ENCODE peak calls at places on chromosomes 11 and 22, in four cellular contexts. U is DND-41, D is IMR-90, F is transverse colon. T is an unnamed sample.

GRCh38 chr11:125062196-125062930 is 742 bp upstream of the SLC37A2 start:
- DNase-seq in U (no peak), D (no peak), F (no peak), T (no peak)

GRCh38 chr11:125214466-125215204 is 50.1 kb downstream of the PKNOX2 start:
- DNase-seq in U (no peak), D (no peak), F (no peak), T (peak)

GRCh38 chr11:10379433-10379832 is 74.6 kb downstream of the ADM start:
- DNase-seq in U (no peak), D (peak), F (no peak), T (no peak)

GRCh38 chr22:30385913-30386312 is 1.3 kb downstream of the RNF215 start:
- DNase-seq in U (no peak), D (no peak), F (no peak), T (no peak)

GRCh38 chr11:127066426-127067090 is 66.0 kb upstream of the KIRREL3 start:
- DNase-seq in U (no peak), D (no peak), F (no peak), T (no peak)

GRCh38 chr22:48445113-48445827 is 1382.4 kb downstream of the BRD1 start:
- DNase-seq in U (no peak), D (no peak), F (no peak), T (no peak)

GRCh38 chr11:134294664-134295063 is 18.5 kb downstream of the GLB1L3 start:
- DNase-seq in U (no peak), D (no peak), F (no peak), T (no peak)

GRCh38 chr11:68146704-68147474 is 25.7 kb upstream of the CHKA start:
- DNase-seq in U (no peak), D (peak), F (peak), T (no peak)

GRCh38 chr11:82942376-82942775 is 40.8 kb downstream of the DDIAS start:
- DNase-seq in U (no peak), D (no peak), F (no peak), T (no peak)

GRCh38 chr11:17633987-17634775 is 85.2 kb upstream of the MYOD1 start:
- DNase-seq in U (no peak), D (no peak), F (no peak), T (no peak)

GRCh38 chr22:47248925-47249324 is 486.5 kb downstream of the TBC1D22A start:
- DNase-seq in U (no peak), D (no peak), F (no peak), T (no peak)

GRCh38 chr11:69867076-69868002 is 48.1 kb upstream of the FGF3 start:
- DNase-seq in U (no peak), D (peak), F (no peak), T (no peak)

GRCh38 chr22:32617883-32618282 is 143.3 kb downstream of the FBXO7 start:
- DNase-seq in U (no peak), D (no peak), F (peak), T (no peak)

GRCh38 chr11:110198031-110198729 is 98.2 kb downstream of the RDX start:
- DNase-seq in U (no peak), D (peak), F (no peak), T (no peak)

GRCh38 chr22:35299217-35299716 is 427 bp upstream of the TOM1 start:
- DNase-seq in U (no peak), D (no peak), F (no peak), T (no peak)

GRCh38 chr22:39327995-39328754 is 8.8 kb upstream of the RPL3 start:
- DNase-seq in U (no peak), D (no peak), F (no peak), T (no peak)

GRCh38 chr22:21697866-21698265 is 32.1 kb downstream of the PPIL2 start:
- DNase-seq in U (no peak), D (peak), F (no peak), T (no peak)

GRCh38 chr22:44671742-44672141 is 30.3 kb upstream of the PRR5 start:
- DNase-seq in U (no peak), D (peak), F (no peak), T (no peak)

GRCh38 chr11:36790450-36790849 is 192.4 kb upstream of the RAG2 start:
- DNase-seq in U (no peak), D (no peak), F (no peak), T (no peak)

GRCh38 chr22:46355369-46355995 is 20.0 kb downstream of the TRMU start:
- DNase-seq in U (peak), D (peak), F (peak), T (peak)

GRCh38 chr22:37775785-37776638 is 31.7 kb upstream of the GCAT start:
- DNase-seq in U (no peak), D (peak), F (no peak), T (no peak)

GRCh38 chr22:43291381-43291780 is 51.8 kb downstream of the SCUBE1 start:
- DNase-seq in U (no peak), D (no peak), F (no peak), T (no peak)

GRCh38 chr22:24402460-24403192 is 24.8 kb upstream of the ADORA2A start:
- DNase-seq in U (no peak), D (peak), F (peak), T (peak)

GRCh38 chr11:69997352-69997751 is 80.8 kb upstream of the ANO1 start:
- DNase-seq in U (no peak), D (no peak), F (no peak), T (no peak)

GRCh38 chr11:31120428-31120827 is 249.1 kb downstream of the DCDC1 start:
- DNase-seq in U (no peak), D (no peak), F (no peak), T (no peak)

GRCh38 chr22:36323182-36323854 is 64.4 kb downstream of the MYH9 start:
- DNase-seq in U (no peak), D (peak), F (peak), T (no peak)

GRCh38 chr11:82546556-82547162 is 187.0 kb downstream of the FAM181B start:
- DNase-seq in U (no peak), D (no peak), F (no peak), T (no peak)

GRCh38 chr11:10728779-10729472 is 22.1 kb upstream of the CTR9 start:
- DNase-seq in U (no peak), D (peak), F (no peak), T (no peak)

GRCh38 chr11:109480251-109480650 is 58.3 kb downstream of the C11orf87 start:
- DNase-seq in U (no peak), D (no peak), F (no peak), T (no peak)

GRCh38 chr11:44622721-44623258 is 57.3 kb downstream of the CD82 start:
- DNase-seq in U (peak), D (no peak), F (no peak), T (no peak)

GRCh38 chr11:129538323-129538722 is 162.7 kb downstream of the BARX2 start:
- DNase-seq in U (no peak), D (no peak), F (no peak), T (no peak)

GRCh38 chr11:27385245-27385644 is 22.2 kb upstream of the CCDC34 start:
- DNase-seq in U (no peak), D (peak), F (no peak), T (no peak)

GRCh38 chr22:19679476-19680099 is 34.7 kb upstream of the SEPTIN5 start:
- DNase-seq in U (peak), D (no peak), F (peak), T (peak)

GRCh38 chr11:64648551-64648950 is 57.5 kb downstream of the SLC22A12 start:
- DNase-seq in U (no peak), D (no peak), F (no peak), T (no peak)

GRCh38 chr11:64652586-64653387 is 61.8 kb downstream of the SLC22A12 start:
- DNase-seq in U (peak), D (peak), F (peak), T (peak)

GRCh38 chr11:64647019-64647805 is 56.2 kb downstream of the SLC22A12 start:
- DNase-seq in U (no peak), D (no peak), F (no peak), T (no peak)

GRCh38 chr11:64650923-64651523 is 60.0 kb downstream of the SLC22A12 start:
- DNase-seq in U (peak), D (peak), F (no peak), T (no peak)

DNA sequence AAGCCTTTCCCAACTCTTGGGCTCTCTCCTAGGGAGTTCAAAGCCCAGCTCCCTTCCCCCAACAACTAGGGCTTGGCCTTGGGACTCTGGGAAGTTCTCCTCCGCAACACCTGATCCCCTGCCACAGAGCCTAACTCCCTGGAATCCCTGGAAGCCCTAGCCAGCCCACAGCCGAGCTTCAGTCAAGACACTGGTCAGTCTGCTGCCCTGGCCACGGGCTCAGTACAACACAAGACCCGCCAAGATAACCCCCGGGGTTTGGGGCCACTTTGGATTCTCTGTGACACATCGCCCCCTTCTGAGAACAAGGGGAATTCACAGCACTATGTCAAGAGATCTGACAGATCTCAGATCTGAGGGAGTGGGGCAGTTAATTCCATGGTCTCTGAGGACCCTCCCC is 58.3 kb downstream of the SLC22A12 start:
- DNase-seq in U (peak), D (no peak), F (no peak), T (peak)
- TF ChIP-seq CTCF in U (peak), D (peak), F (peak), T (peak)

GRCh38 chr22:50233223-50233622 is 11.6 kb downstream of the TUBGCP6 start:
- DNase-seq in U (no peak), D (no peak), F (no peak), T (no peak)

GRCh38 chr22:50238755-50239154 is 6.1 kb downstream of the TUBGCP6 start:
- DNase-seq in U (no peak), D (no peak), F (no peak), T (no peak)

GRCh38 chr22:50242406-50242949 is 2.3 kb downstream of the TUBGCP6 start:
- DNase-seq in U (no peak), D (no peak), F (no peak), T (no peak)

GRCh38 chr22:50232481-50233151 is 12.2 kb downstream of the TUBGCP6 start:
- DNase-seq in U (no peak), D (no peak), F (no peak), T (no peak)

GRCh38 chr22:50236731-50237409 is 8.0 kb downstream of the TUBGCP6 start:
- DNase-seq in U (no peak), D (peak), F (no peak), T (no peak)
- TF ChIP-seq CTCF in U (peak), D (peak), F (peak), T (no peak)

GRCh38 chr11:22633354-22633902 is 7.8 kb upstream of the FANCF start:
- DNase-seq in U (no peak), D (no peak), F (no peak), T (no peak)
- TF ChIP-seq CTCF in U (peak), D (no peak), F (no peak), T (no peak)

GRCh38 chr11:94814238-94814976 is 46.3 kb downstream of the AMOTL1 start:
- DNase-seq in U (no peak), D (no peak), F (no peak), T (no peak)
- TF ChIP-seq CTCF in U (no peak), D (no peak), F (no peak), T (no peak)

GRCh38 chr11:8386134-8386864 is 122.6 kb upstream of the LMO1 start:
- DNase-seq in U (no peak), D (no peak), F (no peak), T (no peak)

GRCh38 chr11:8383227-8383626 is 119.5 kb upstream of the LMO1 start:
- DNase-seq in U (no peak), D (no peak), F (no peak), T (no peak)

GRCh38 chr11:8383627-8384026 is 119.9 kb upstream of the LMO1 start:
- DNase-seq in U (no peak), D (no peak), F (no peak), T (no peak)

GRCh38 chr11:8382436-8383053 is 118.9 kb upstream of the LMO1 start:
- DNase-seq in U (no peak), D (peak), F (no peak), T (no peak)

DNA sequence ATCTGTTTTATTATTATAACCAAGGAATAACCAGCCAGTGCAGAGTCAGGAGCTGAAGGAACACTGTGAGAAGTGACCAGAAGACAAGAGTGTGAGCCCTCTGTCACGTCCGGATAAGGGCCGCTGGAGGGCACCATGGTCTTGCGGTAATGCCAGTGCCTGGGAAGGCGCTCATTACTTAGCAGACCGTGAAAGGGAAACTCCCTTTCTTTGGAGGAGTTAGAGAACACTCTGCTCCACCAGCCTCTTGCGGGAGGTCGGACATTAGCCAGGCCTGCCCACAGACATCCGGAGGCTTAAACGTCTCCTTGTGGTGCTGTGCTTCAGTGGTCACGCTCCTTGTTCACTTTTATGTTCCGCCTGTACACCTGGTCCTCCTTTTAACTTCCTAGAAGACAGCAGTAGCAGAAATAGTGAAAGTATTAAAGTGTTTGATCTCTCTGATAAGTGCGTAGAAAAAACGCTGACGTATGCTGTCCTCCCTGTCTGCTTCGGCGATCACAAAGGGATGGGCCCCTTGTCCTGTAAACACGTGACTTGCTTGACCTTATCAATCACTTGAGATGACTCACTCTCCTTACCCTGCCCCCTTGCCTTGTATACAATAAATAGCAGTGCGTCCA is 120.6 kb upstream of the LMO1 start:
- DNase-seq in U (no peak), D (no peak), F (peak), T (no peak)
- TF ChIP-seq CTCF in U (no peak), D (peak), F (peak), T (no peak)

T was measured in ovary.